ENCODE peak calls at places on chromosomes 2 and 18, in ten cellular contexts. W, I, A, Y, D, F, P, L, E and H are unnamed samples.

GRCh38 chr18:54444309-54444914 is 86.7 kb downstream of the C18orf54 start:
- DNase-seq in W (peak; percentile 2), I (peak; percentile 4), A (peak; percentile 66), Y (peak; percentile 13), D (peak; percentile 53), F (peak; percentile 80), P (peak; percentile 32), L (peak; percentile 12), E (no peak), H (peak; percentile 57)

GRCh38 chr2:130744287-130745117 is 10.8 kb upstream of the AMER3 start:
- DNase-seq in W (no peak), I (no peak), A (no peak), Y (no peak), D (peak; percentile 42), F (no peak), P (no peak), L (no peak), E (no peak), H (no peak)

GRCh38 chr18:35386600-35387366 is 9.6 kb upstream of the ZNF396 start:
- DNase-seq in W (peak; percentile 54), I (peak; percentile 13), A (peak; percentile 72), Y (peak; percentile 52), D (peak; percentile 84), F (peak; percentile 74), P (peak; percentile 53), L (peak; percentile 32), E (peak; percentile 72), H (peak; percentile 55)

GRCh38 chr2:241373449-241373848 is 17.4 kb downstream of the FARP2 start:
- DNase-seq in W (no peak), I (no peak), A (no peak), Y (no peak), D (peak; percentile 95), F (no peak), P (no peak), L (no peak), E (no peak), H (no peak)

GRCh38 chr2:99337931-99338580 is 867 bp downstream of the EIF5B start:
- DNase-seq in W (no peak), I (peak; percentile 11), A (peak; percentile 43), Y (no peak), D (peak; percentile 58), F (no peak), P (peak; percentile 5), L (no peak), E (no peak), H (no peak)

GRCh38 chr18:51721388-51721787 is 523.9 kb upstream of the MEX3C start:
- DNase-seq in W (no peak), I (no peak), A (no peak), Y (no peak), D (no peak), F (no peak), P (no peak), L (no peak), E (no peak), H (no peak)

GRCh38 chr18:78892201-78892600 is 87.4 kb upstream of the SALL3 start:
- DNase-seq in W (no peak), I (no peak), A (no peak), Y (no peak), D (no peak), F (no peak), P (no peak), L (no peak), E (no peak), H (no peak)

GRCh38 chr2:112579280-112579679 is 5.1 kb upstream of the CHCHD5 start:
- DNase-seq in W (no peak), I (no peak), A (peak; percentile 94), Y (peak; percentile 71), D (no peak), F (no peak), P (no peak), L (no peak), E (no peak), H (no peak)

GRCh38 chr2:141058552-141058951 is 1072.3 kb downstream of the LRP1B start:
- DNase-seq in W (no peak), I (no peak), A (no peak), Y (no peak), D (no peak), F (no peak), P (no peak), L (no peak), E (no peak), H (no peak)

GRCh38 chr18:371616-371998 is 103.8 kb upstream of the THOC1 start:
- DNase-seq in W (no peak), I (no peak), A (peak; percentile 23), Y (no peak), D (no peak), F (no peak), P (no peak), L (no peak), E (no peak), H (no peak)

GRCh38 chr2:85760872-85761271 is 7.1 kb downstream of the ATOH8 start:
- DNase-seq in W (no peak), I (no peak), A (no peak), Y (no peak), D (no peak), F (no peak), P (no peak), L (no peak), E (no peak), H (no peak)

GRCh38 chr2:124921221-124921620 is 896.1 kb downstream of the CNTNAP5 start:
- DNase-seq in W (no peak), I (no peak), A (no peak), Y (no peak), D (no peak), F (no peak), P (no peak), L (no peak), E (no peak), H (no peak)

GRCh38 chr18:22939649-22940048 is 6.5 kb downstream of the RBBP8 start:
- DNase-seq in W (no peak), I (no peak), A (no peak), Y (no peak), D (no peak), F (no peak), P (no peak), L (no peak), E (no peak), H (no peak)

GRCh38 chr18:25518716-25519053 is 166.7 kb upstream of the ZNF521 start:
- DNase-seq in W (peak; percentile 7), I (no peak), A (no peak), Y (no peak), D (no peak), F (no peak), P (no peak), L (no peak), E (no peak), H (no peak)

GRCh38 chr2:65576861-65577601 is 144.6 kb upstream of the SPRED2 start:
- DNase-seq in W (no peak), I (peak; percentile 96), A (peak; percentile 98), Y (peak; percentile 87), D (no peak), F (no peak), P (no peak), L (no peak), E (no peak), H (no peak)

GRCh38 chr18:34121157-34121807 is 103.4 kb downstream of the NOL4 start:
- DNase-seq in W (no peak), I (no peak), A (no peak), Y (peak; percentile 1), D (no peak), F (no peak), P (no peak), L (no peak), E (no peak), H (no peak)

GRCh38 chr2:174117951-174118930 is 130.1 kb downstream of the OLA1 start:
- DNase-seq in W (no peak), I (peak; percentile 31), A (peak; percentile 94), Y (peak; percentile 75), D (peak; percentile 72), F (no peak), P (no peak), L (no peak), E (no peak), H (no peak)

GRCh38 chr2:173264603-173265366 is 89.9 kb upstream of the CDCA7 start:
- DNase-seq in W (peak; percentile 28), I (no peak), A (no peak), Y (no peak), D (no peak), F (no peak), P (no peak), L (peak; percentile 54), E (no peak), H (no peak)

GRCh38 chr2:168528469-168528868 is 72.4 kb downstream of the CERS6 start:
- DNase-seq in W (no peak), I (no peak), A (peak; percentile 33), Y (no peak), D (no peak), F (no peak), P (no peak), L (no peak), E (no peak), H (no peak)

GRCh38 chr2:69095246-69095645 is 82.3 kb downstream of the ANTXR1 start:
- DNase-seq in W (no peak), I (peak; percentile 11), A (peak; percentile 42), Y (no peak), D (no peak), F (no peak), P (no peak), L (no peak), E (no peak), H (no peak)

GRCh38 chr2:144801766-144802165 is 281.8 kb upstream of the ZEB2 start:
- DNase-seq in W (no peak), I (peak; percentile 29), A (peak; percentile 87), Y (peak; percentile 57), D (no peak), F (no peak), P (no peak), L (no peak), E (no peak), H (no peak)

GRCh38 chr2:174688079-174688478 is 76.2 kb downstream of the CHRNA1 start:
- DNase-seq in W (no peak), I (peak; percentile 17), A (peak; percentile 71), Y (no peak), D (peak; percentile 56), F (no peak), P (no peak), L (no peak), E (no peak), H (no peak)

GRCh38 chr18:41763361-41763760 is 191.7 kb upstream of the PIK3C3 start:
- DNase-seq in W (no peak), I (no peak), A (no peak), Y (no peak), D (no peak), F (no peak), P (no peak), L (no peak), E (no peak), H (no peak)

GRCh38 chr2:71253476-71253875 is 26.6 kb upstream of the PAIP2B start:
- DNase-seq in W (no peak), I (no peak), A (no peak), Y (no peak), D (no peak), F (no peak), P (no peak), L (no peak), E (no peak), H (no peak)

GRCh38 chr2:59693176-59693959 is 860.1 kb downstream of the BCL11A start:
- DNase-seq in W (no peak), I (no peak), A (no peak), Y (no peak), D (no peak), F (no peak), P (no peak), L (no peak), E (no peak), H (no peak)

GRCh38 chr2:111663471-111663951 is 220.5 kb downstream of the ANAPC1 start:
- DNase-seq in W (no peak), I (no peak), A (no peak), Y (no peak), D (no peak), F (no peak), P (no peak), L (no peak), E (no peak), H (no peak)

GRCh38 chr2:177184606-177185005 is 28.0 kb upstream of the HNRNPA3 start:
- DNase-seq in W (no peak), I (no peak), A (no peak), Y (no peak), D (no peak), F (no peak), P (no peak), L (no peak), E (no peak), H (no peak)

GRCh38 chr2:131105950-131106801 is 1.0 kb downstream of the PLEKHB2 start:
- DNase-seq in W (no peak), I (peak; percentile 44), A (peak; percentile 81), Y (no peak), D (peak; percentile 13), F (peak; percentile 33), P (peak; percentile 28), L (peak; percentile 20), E (peak; percentile 67), H (no peak)